ENCODE peak calls at places on chromosomes 7 and 10, in six cellular contexts. W is HepG2, T is GM12878, S is GM12892, U is H1, N is K562. Q is an unnamed sample.

GRCh38 chr7:90955641-90956207 is 308.5 kb upstream of the FZD1 start:
- DNase-seq in W (no peak), T (no peak), S (no peak), U (no peak), N (no peak), Q (no peak)

GRCh38 chr7:83610649-83611304 is 38.2 kb downstream of the SEMA3E start:
- DNase-seq in W (no peak), T (no peak), S (no peak), U (no peak), N (no peak), Q (no peak)

GRCh38 chr7:134589491-134589941 is 40.6 kb downstream of the AKR1B15 start:
- DNase-seq in W (no peak), T (no peak), S (no peak), U (no peak), N (no peak), Q (no peak)

GRCh38 chr7:22375359-22376048 is 18.6 kb upstream of the RAPGEF5 start:
- DNase-seq in W (no peak), T (no peak), S (no peak), U (no peak), N (no peak), Q (no peak)

GRCh38 chr7:116354546-116355422 is 144.4 kb downstream of the TES start:
- DNase-seq in W (peak; percentile 12), T (no peak), S (no peak), U (no peak), N (peak; percentile 66), Q (no peak)

GRCh38 chr10:119412244-119412750 is 130.2 kb downstream of the RGS10 start:
- DNase-seq in W (no peak), T (no peak), S (no peak), U (no peak), N (no peak), Q (no peak)

GRCh38 chr7:44959433-44959951 is 19.3 kb downstream of the MYO1G start:
- DNase-seq in W (no peak), T (no peak), S (no peak), U (no peak), N (peak; percentile 63), Q (no peak)

GRCh38 chr7:147415991-147416390 is 1174.6 kb upstream of the C7orf33 start:
- DNase-seq in W (no peak), T (no peak), S (no peak), U (no peak), N (no peak), Q (no peak)

GRCh38 chr10:68043030-68043429 is 32.1 kb downstream of the HERC4 start:
- DNase-seq in W (no peak), T (no peak), S (no peak), U (no peak), N (no peak), Q (no peak)

GRCh38 chr7:17745588-17745987 is 194.7 kb downstream of the SNX13 start:
- DNase-seq in W (no peak), T (no peak), S (no peak), U (no peak), N (no peak), Q (no peak)

GRCh38 chr10:94103902-94104301 is 110.2 kb downstream of the PLCE1 start:
- DNase-seq in W (no peak), T (no peak), S (no peak), U (no peak), N (no peak), Q (no peak)

GRCh38 chr10:29435809-29436501 is 147.1 kb downstream of the LYZL1 start:
- DNase-seq in W (peak; percentile 75), T (no peak), S (no peak), U (no peak), N (no peak), Q (no peak)

GRCh38 chr10:5810235-5810634 is 3.0 kb downstream of the GDI2 start:
- DNase-seq in W (no peak), T (no peak), S (no peak), U (no peak), N (no peak), Q (no peak)

GRCh38 chr10:124616836-124617130 is 127.4 kb downstream of the FAM53B start:
- DNase-seq in W (no peak), T (no peak), S (no peak), U (no peak), N (no peak), Q (no peak)

GRCh38 chr7:98240961-98241673 is 10.9 kb downstream of the TECPR1 start:
- DNase-seq in W (peak; percentile 27), T (no peak), S (peak; percentile 80), U (peak; percentile 86), N (peak; percentile 57), Q (peak; percentile 84)

GRCh38 chr7:30396379-30396778 is 82.2 kb downstream of the NOD1 start:
- DNase-seq in W (no peak), T (no peak), S (no peak), U (no peak), N (peak; percentile 25), Q (no peak)

GRCh38 chr7:6640246-6640721 is 3.2 kb downstream of the ZNF316 start:
- DNase-seq in W (no peak), T (no peak), S (no peak), U (peak; percentile 83), N (peak; percentile 91), Q (no peak)

GRCh38 chr7:28054531-28055160 is 125.9 kb downstream of the JAZF1 start:
- DNase-seq in W (no peak), T (no peak), S (no peak), U (no peak), N (no peak), Q (no peak)

GRCh38 chr7:10557375-10557774 is 416.3 kb upstream of the PHF14 start:
- DNase-seq in W (no peak), T (no peak), S (no peak), U (no peak), N (no peak), Q (no peak)

GRCh38 chr10:43644252-43644651 is 4.4 kb downstream of the ZNF32 start:
- DNase-seq in W (no peak), T (no peak), S (no peak), U (no peak), N (no peak), Q (no peak)

GRCh38 chr7:69800495-69800894 is 202.2 kb downstream of the AUTS2 start:
- DNase-seq in W (no peak), T (no peak), S (no peak), U (no peak), N (peak; percentile 6), Q (no peak)

GRCh38 chr10:73368238-73368637 is 9.6 kb upstream of the CFAP70 start:
- DNase-seq in W (no peak), T (no peak), S (no peak), U (no peak), N (no peak), Q (no peak)

GRCh38 chr10:285216-285967 is 150.1 kb downstream of the ZMYND11 start:
- DNase-seq in W (no peak), T (no peak), S (no peak), U (no peak), N (no peak), Q (no peak)

GRCh38 chr7:111294494-111294893 is 203.6 kb downstream of the LRRN3 start:
- DNase-seq in W (no peak), T (no peak), S (no peak), U (no peak), N (no peak), Q (no peak)

GRCh38 chr7:8115547-8116402 is 146.2 kb downstream of the ICA1 start:
- DNase-seq in W (no peak), T (peak; percentile 98), S (no peak), U (no peak), N (no peak), Q (peak; percentile 29)

GRCh38 chr7:158651968-158652555 is 52.5 kb downstream of the NCAPG2 start:
- DNase-seq in W (no peak), T (no peak), S (no peak), U (no peak), N (no peak), Q (no peak)

DNA sequence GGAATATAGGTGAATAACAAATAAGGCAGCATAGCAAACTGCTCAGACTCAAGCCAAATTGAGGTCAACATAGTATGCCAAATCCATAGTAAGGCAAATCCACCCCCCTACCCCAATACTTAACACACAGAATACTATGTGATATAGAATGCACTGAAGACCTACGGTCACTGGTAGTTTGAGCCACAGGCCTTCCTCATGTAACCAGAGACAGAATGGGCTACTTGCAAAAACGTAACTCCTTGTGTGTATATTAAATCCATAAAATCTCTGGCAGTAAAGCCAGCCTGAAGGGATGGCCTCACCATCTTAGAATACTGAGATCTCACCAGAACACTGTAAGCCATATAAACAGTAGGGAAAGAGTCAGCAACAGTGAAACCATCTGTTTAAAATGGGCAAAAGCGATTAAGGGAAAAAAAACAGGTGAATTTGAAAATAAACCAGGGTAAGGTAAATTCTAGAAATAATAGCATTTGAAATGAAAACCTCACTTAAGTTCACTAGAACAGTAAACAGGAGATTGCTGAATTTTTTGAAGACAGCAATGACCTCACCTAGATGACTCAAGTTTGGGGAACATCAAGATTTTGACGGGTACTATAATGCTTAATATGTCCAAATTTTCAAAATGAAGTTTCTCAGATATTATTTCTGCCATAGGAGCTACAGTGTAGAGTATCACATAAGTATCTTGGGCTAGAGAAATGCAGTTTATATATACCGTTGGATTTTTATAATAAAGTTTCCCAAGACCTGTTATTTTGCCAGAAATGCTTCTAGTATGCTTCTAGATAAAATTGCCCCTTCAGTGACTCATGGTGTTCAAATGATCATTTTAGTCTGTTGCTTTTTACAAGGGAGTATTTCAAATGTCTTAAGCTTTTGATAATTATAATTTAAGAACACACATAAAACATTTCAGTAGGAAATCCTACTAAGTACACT is 13.9 kb downstream of the HNRNPA2B1 start:
- DNase-seq in W (no peak), T (no peak), S (no peak), U (no peak), N (no peak), Q (no peak)
- TF ChIP-seq POLR2A in W (peak; percentile 58), T (peak; percentile 68), S (peak; percentile 31), U (peak; percentile 24), N (peak; percentile 38), Q (peak; percentile 68)

GRCh38 chr7:107085180-107085579 is 40.7 kb downstream of the PRKAR2B start:
- DNase-seq in W (no peak), T (no peak), S (no peak), U (no peak), N (no peak), Q (no peak)
- TF ChIP-seq TAF1 in W (no peak), T (no peak), S (no peak), U (no peak), N (no peak), Q (no peak)

GRCh38 chr7:73842248-73842895 is at the start of gene METTL27:
- DNase-seq in W (peak; percentile 86), T (peak; percentile 53), S (peak; percentile 98), U (peak; percentile 91), N (peak; percentile 97), Q (peak; percentile 98)
- TF ChIP-seq POLR2A in W (peak; percentile 53), T (peak; percentile 61), S (peak; percentile 34), U (peak; percentile 61), N (peak; percentile 85), Q (peak; percentile 35)

DNA sequence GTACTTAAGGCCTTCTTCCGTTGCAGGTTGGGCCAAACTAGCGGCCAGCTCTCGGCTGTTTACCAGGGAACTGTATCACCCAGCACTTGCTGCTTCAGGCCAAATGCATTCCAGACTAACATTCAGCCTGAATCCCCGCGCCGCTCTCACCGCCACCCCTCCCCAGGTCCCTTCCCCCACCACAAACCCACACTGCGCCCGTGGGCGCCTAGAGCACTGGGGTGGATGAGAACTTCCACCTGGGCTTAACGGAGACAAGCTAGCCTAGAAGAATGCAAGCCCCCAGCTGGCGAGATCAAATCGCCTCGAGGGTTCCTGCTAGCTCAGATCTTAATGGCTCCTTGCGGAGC is 641 bp downstream of the TCAF1 start:
- DNase-seq in W (peak; percentile 25), T (no peak), S (no peak), U (peak; percentile 66), N (no peak), Q (no peak)
- TF ChIP-seq TAF1 in W (no peak), T (no peak), S (no peak), U (no peak), N (no peak), Q (no peak)